ENCODE peak calls at places on chromosomes 3 and 15, in six cellular contexts. E is stromal cell of bone marrow; S is mucosa of gallbladder; J is psoas muscle; X is activated CD4-positive, alpha-beta T cell treated with anti-CD3 and anti-CD28 coated beads, Interleukin-2, amount 10 ng/mL, durations not matched to agents 24 days and 14 days; W is caudate nucleus. L is an unnamed sample.

GRCh38 chr3:193869221-193870201 is 266.4 kb upstream of the HES1 start:
- DNase-seq in E (peak), S (peak), J (no peak), X (peak), W (no peak), L (peak)

GRCh38 chr3:113505867-113506266 is 9.1 kb downstream of the SPICE1 start:
- DNase-seq in E (no peak), S (no peak), J (no peak), X (no peak), W (no peak), L (no peak)

GRCh38 chr3:191131305-191131704 is 67.7 kb upstream of the OSTN start:
- DNase-seq in E (no peak), S (no peak), J (no peak), X (no peak), W (no peak), L (no peak)

GRCh38 chr3:108404409-108404808 is 106.0 kb downstream of the MYH15 start:
- DNase-seq in E (no peak), S (no peak), J (no peak), X (no peak), W (no peak), L (no peak)

GRCh38 chr3:117303446-117303845 is 593.9 kb downstream of the TUSC7 start:
- DNase-seq in E (peak), S (no peak), J (no peak), X (no peak), W (no peak), L (no peak)

GRCh38 chr3:102006812-102007485 is 157.6 kb downstream of the NFKBIZ start:
- DNase-seq in E (peak), S (no peak), J (no peak), X (no peak), W (no peak), L (peak)

GRCh38 chr15:33834892-33835730 is 133.2 kb upstream of the CHRM5 start:
- DNase-seq in E (no peak), S (no peak), J (no peak), X (no peak), W (no peak), L (no peak)

GRCh38 chr3:66998075-66998898 is at the start of gene KBTBD8:
- DNase-seq in E (peak), S (peak), J (peak), X (peak), W (peak), L (peak)

GRCh38 chr3:2343031-2343682 is 244.5 kb downstream of the CNTN4 start:
- DNase-seq in E (no peak), S (no peak), J (no peak), X (no peak), W (no peak), L (no peak)

GRCh38 chr3:123781571-123782275 is 102.4 kb downstream of the MYLK start:
- DNase-seq in E (no peak), S (no peak), J (no peak), X (no peak), W (no peak), L (no peak)

GRCh38 chr3:144358191-144358590 is 386.6 kb downstream of the DIPK2A start:
- DNase-seq in E (no peak), S (no peak), J (no peak), X (no peak), W (no peak), L (no peak)

GRCh38 chr3:50237754-50238548 is 1.9 kb downstream of the GNAI2 start:
- DNase-seq in E (peak), S (peak), J (peak), X (peak), W (no peak), L (no peak)

GRCh38 chr3:23567917-23568316 is 237.8 kb upstream of the UBE2E1 start:
- DNase-seq in E (peak), S (no peak), J (no peak), X (no peak), W (no peak), L (peak)

GRCh38 chr3:129618186-129618820 is 11.8 kb upstream of the PLXND1 start:
- DNase-seq in E (no peak), S (no peak), J (peak), X (no peak), W (no peak), L (no peak)

GRCh38 chr3:194189243-194189791 is 53.4 kb downstream of the HES1 start:
- DNase-seq in E (peak), S (no peak), J (no peak), X (no peak), W (no peak), L (no peak)

GRCh38 chr3:122977645-122978466 is 49.7 kb downstream of the SEMA5B start:
- DNase-seq in E (no peak), S (no peak), J (no peak), X (no peak), W (no peak), L (peak)

GRCh38 chr15:97968380-97968779 is 7.9 kb downstream of the ARRDC4 start:
- DNase-seq in E (peak), S (no peak), J (no peak), X (no peak), W (no peak), L (peak)

GRCh38 chr15:82538961-82539689 is 1.1 kb downstream of the RPS17 start:
- DNase-seq in E (no peak), S (no peak), J (no peak), X (peak), W (no peak), L (no peak)